ENCODE peak calls at places on chromosomes 1 and 21, in six cellular contexts. One of them, this sample, is unnamed.

GRCh38 chr1:28129150-28129549 is 40.7 kb upstream of the EYA3 start:
- ATAC-seq in heart left ventricle: peak
- ATAC-seq in SK-N-SH treated with all-trans-retinoic acid at 6 μM for 48 hours: peak
- ATAC-seq in CD8-positive, alpha-beta T cell: no peak
- ATAC-seq in Right ventricle myocardium superior: no peak
- ATAC-seq in aorta: no peak
- ATAC-seq in this sample: peak

GRCh38 chr1:85198864-85199263 is 2.0 kb downstream of the SYDE2 start:
- ATAC-seq in CD8-positive, alpha-beta T cell: no peak
- ATAC-seq in heart left ventricle: no peak
- ATAC-seq in SK-N-SH treated with all-trans-retinoic acid at 6 μM for 48 hours: no peak
- ATAC-seq in Right ventricle myocardium superior: no peak
- ATAC-seq in aorta: no peak
- ATAC-seq in this sample: no peak

GRCh38 chr1:45327644-45328515 is 1.2 kb downstream of the HPDL start:
- ATAC-seq in heart left ventricle: no peak
- ATAC-seq in SK-N-SH treated with all-trans-retinoic acid at 6 μM for 48 hours: no peak
- ATAC-seq in Right ventricle myocardium superior: no peak
- ATAC-seq in CD8-positive, alpha-beta T cell: no peak
- ATAC-seq in aorta: no peak
- ATAC-seq in this sample: no peak

GRCh38 chr1:161351482-161351881 is 16.2 kb downstream of the CFAP126 start:
- ATAC-seq in CD8-positive, alpha-beta T cell: no peak
- ATAC-seq in SK-N-SH treated with all-trans-retinoic acid at 6 μM for 48 hours: no peak
- ATAC-seq in Right ventricle myocardium superior: peak
- ATAC-seq in heart left ventricle: peak
- ATAC-seq in aorta: no peak
- ATAC-seq in this sample: no peak

GRCh38 chr21:26061437-26061836 is 109.1 kb downstream of the APP start:
- ATAC-seq in heart left ventricle: peak
- ATAC-seq in CD8-positive, alpha-beta T cell: no peak
- ATAC-seq in aorta: peak
- ATAC-seq in SK-N-SH treated with all-trans-retinoic acid at 6 μM for 48 hours: no peak
- ATAC-seq in Right ventricle myocardium superior: peak
- ATAC-seq in this sample: peak

GRCh38 chr1:29719253-29719652 is 482.9 kb downstream of the PTPRU start:
- ATAC-seq in heart left ventricle: no peak
- ATAC-seq in aorta: no peak
- ATAC-seq in Right ventricle myocardium superior: no peak
- ATAC-seq in SK-N-SH treated with all-trans-retinoic acid at 6 μM for 48 hours: no peak
- ATAC-seq in CD8-positive, alpha-beta T cell: no peak
- ATAC-seq in this sample: no peak

GRCh38 chr1:66208631-66209030 is 325.3 kb upstream of the SGIP1 start:
- ATAC-seq in Right ventricle myocardium superior: no peak
- ATAC-seq in heart left ventricle: no peak
- ATAC-seq in CD8-positive, alpha-beta T cell: no peak
- ATAC-seq in SK-N-SH treated with all-trans-retinoic acid at 6 μM for 48 hours: no peak
- ATAC-seq in aorta: no peak
- ATAC-seq in this sample: no peak

GRCh38 chr1:207839083-207839413 is 71.9 kb downstream of the CD34 start:
- ATAC-seq in CD8-positive, alpha-beta T cell: no peak
- ATAC-seq in aorta: no peak
- ATAC-seq in Right ventricle myocardium superior: no peak
- ATAC-seq in heart left ventricle: no peak
- ATAC-seq in SK-N-SH treated with all-trans-retinoic acid at 6 μM for 48 hours: no peak
- ATAC-seq in this sample: no peak

GRCh38 chr1:112735752-112736151 is 20.6 kb upstream of the PPM1J start:
- ATAC-seq in CD8-positive, alpha-beta T cell: no peak
- ATAC-seq in Right ventricle myocardium superior: no peak
- ATAC-seq in SK-N-SH treated with all-trans-retinoic acid at 6 μM for 48 hours: peak
- ATAC-seq in heart left ventricle: no peak
- ATAC-seq in aorta: no peak
- ATAC-seq in this sample: no peak

This sample was measured in gastroesophageal sphincter.